ENCODE peak calls at places on chromosome 18, in four cellular contexts. One of them, this sample, is unnamed.
A peak's percentile ranks its signal among the peaks of the same experiment; 100 is the strongest.

GRCh38 chr18:48228301-48228715 is 180.9 kb downstream of the ZBTB7C start:
- DNase-seq in HTR-8/SVneo: no peak
- DNase-seq in GM04504: no peak
- DNase-seq in ecto neural progenitor cell: no peak
- DNase-seq in this sample: peak; percentile 4

GRCh38 chr18:40109251-40110049 is 1845.6 kb upstream of the PIK3C3 start:
- DNase-seq in HTR-8/SVneo: no peak
- DNase-seq in GM04504: no peak
- DNase-seq in ecto neural progenitor cell: no peak
- DNase-seq in this sample: no peak

GRCh38 chr18:3350566-3351527 is 88.9 kb downstream of the MYL12B start:
- DNase-seq in ecto neural progenitor cell: no peak
- DNase-seq in HTR-8/SVneo: no peak
- DNase-seq in GM04504: no peak
- DNase-seq in this sample: peak; percentile 97

GRCh38 chr18:6355789-6356589 is 58.7 kb downstream of the L3MBTL4 start:
- DNase-seq in ecto neural progenitor cell: no peak
- DNase-seq in HTR-8/SVneo: no peak
- DNase-seq in GM04504: no peak
- DNase-seq in this sample: peak; percentile 2

GRCh38 chr18:245282-245847 is 22.5 kb downstream of the THOC1 start:
- DNase-seq in HTR-8/SVneo: no peak
- DNase-seq in GM04504: no peak
- DNase-seq in ecto neural progenitor cell: no peak
- DNase-seq in this sample: no peak

GRCh38 chr18:75553021-75553420 is 125.5 kb upstream of the SMIM21 start:
- DNase-seq in GM04504: no peak
- DNase-seq in ecto neural progenitor cell: no peak
- DNase-seq in HTR-8/SVneo: no peak
- DNase-seq in this sample: no peak

GRCh38 chr18:36340232-36340631 is 42.7 kb downstream of the FHOD3 start:
- DNase-seq in HTR-8/SVneo: no peak
- DNase-seq in ecto neural progenitor cell: no peak
- DNase-seq in GM04504: no peak
- DNase-seq in this sample: no peak

GRCh38 chr18:48933578-48934399 is 17.0 kb downstream of the SMAD7 start:
- DNase-seq in GM04504: no peak
- DNase-seq in ecto neural progenitor cell: no peak
- DNase-seq in HTR-8/SVneo: no peak
- DNase-seq in this sample: no peak

GRCh38 chr18:13184396-13184795 is 34.2 kb upstream of the LDLRAD4 start:
- DNase-seq in ecto neural progenitor cell: no peak
- DNase-seq in HTR-8/SVneo: no peak
- DNase-seq in GM04504: no peak
- DNase-seq in this sample: no peak

GRCh38 chr18:30578707-30579106 is 463.8 kb downstream of the DSC3 start:
- DNase-seq in HTR-8/SVneo: no peak
- DNase-seq in ecto neural progenitor cell: no peak
- DNase-seq in GM04504: no peak
- DNase-seq in this sample: no peak

GRCh38 chr18:31154186-31154585 is 8.5 kb downstream of the DSC1 start:
- DNase-seq in ecto neural progenitor cell: no peak
- DNase-seq in GM04504: no peak
- DNase-seq in HTR-8/SVneo: no peak
- DNase-seq in this sample: no peak

GRCh38 chr18:35141567-35142269 is 99.1 kb upstream of the ZNF397 start:
- DNase-seq in HTR-8/SVneo: no peak
- DNase-seq in ecto neural progenitor cell: no peak
- DNase-seq in GM04504: no peak
- DNase-seq in this sample: no peak

GRCh38 chr18:64851796-64852195 is 702.9 kb upstream of the LINC00305 start:
- DNase-seq in HTR-8/SVneo: no peak
- DNase-seq in ecto neural progenitor cell: no peak
- DNase-seq in GM04504: no peak
- DNase-seq in this sample: no peak

GRCh38 chr18:50451100-50451842 is 76.4 kb downstream of the SKA1 start:
- DNase-seq in HTR-8/SVneo: no peak
- DNase-seq in GM04504: no peak
- DNase-seq in ecto neural progenitor cell: no peak
- DNase-seq in this sample: no peak